ENCODE peak calls at places on chromosomes 4 and X, in five cellular contexts. Y is breast epithelium; K is tibial artery; L is CD8-positive, alpha-beta T cell; I is heart left ventricle. D is an unnamed sample.

GRCh38 chrX:45524296-45524695 is 323.6 kb upstream of the DIPK2B start:
- DNase-seq in Y (no peak), K (no peak), L (no peak), I (no peak), D (no peak)

GRCh38 chr4:95676190-95676589 is 127.4 kb upstream of the UNC5C start:
- DNase-seq in Y (no peak), K (no peak), L (no peak), I (no peak), D (no peak)

GRCh38 chr4:16461362-16461761 is 235.1 kb upstream of the TAPT1 start:
- DNase-seq in Y (no peak), K (no peak), L (no peak), I (no peak), D (no peak)

GRCh38 chr4:90419124-90419711 is 292.0 kb downstream of the CCSER1 start:
- DNase-seq in Y (no peak), K (no peak), L (no peak), I (no peak), D (peak; percentile 4)

GRCh38 chr4:146243141-146243882 is 29.0 kb downstream of the REELD1 start:
- DNase-seq in Y (no peak), K (no peak), L (peak; percentile 24), I (peak; percentile 65), D (no peak)

GRCh38 chrX:115892787-115893671 is 277.5 kb upstream of the AGTR2 start:
- DNase-seq in Y (peak; percentile 59), K (no peak), L (no peak), I (no peak), D (no peak)

GRCh38 chr4:1582227-1582626 is 101.9 kb downstream of the FAM53A start:
- DNase-seq in Y (no peak), K (no peak), L (no peak), I (peak; percentile 60), D (no peak)

GRCh38 chrX:149013081-149013480 is 492.0 kb downstream of the IDS start:
- DNase-seq in Y (peak; percentile 61), K (no peak), L (no peak), I (no peak), D (no peak)

GRCh38 chrX:34275710-34276109 is 143.6 kb upstream of the FAM47A start:
- DNase-seq in Y (no peak), K (no peak), L (no peak), I (no peak), D (no peak)

GRCh38 chrX:129188223-129188622 is 335.1 kb downstream of the SMARCA1 start:
- DNase-seq in Y (no peak), K (no peak), L (no peak), I (no peak), D (peak; percentile 47)

GRCh38 chrX:39854772-39855747 is 242.7 kb downstream of the BCOR start:
- DNase-seq in Y (no peak), K (no peak), L (peak; percentile 47), I (no peak), D (no peak)
- H3K4me1 ChIP-seq in Y (no peaks in the 10 kb centered on the region), K (no peaks in the 10 kb centered on the region), L (peaks cover 32% of the 10 kb centered on the region), I (peaks cover 34% of the 10 kb centered on the region), D (peaks cover 8% of the 10 kb centered on the region)

GRCh38 chrX:152904151-152905080 is 6.5 kb downstream of the ZNF185 start:
- DNase-seq in Y (no peak), K (peak; percentile 27), L (peak; percentile 7), I (peak; percentile 68), D (no peak)

GRCh38 chrX:152903589-152903988 is 5.7 kb downstream of the ZNF185 start:
- DNase-seq in Y (no peak), K (no peak), L (no peak), I (no peak), D (no peak)

GRCh38 chrX:152905081-152905420 is 7.2 kb downstream of the ZNF185 start:
- DNase-seq in Y (no peak), K (no peak), L (no peak), I (no peak), D (no peak)

GRCh38 chrX:152908486-152908885 is 10.6 kb downstream of the ZNF185 start:
- DNase-seq in Y (no peak), K (no peak), L (no peak), I (no peak), D (no peak)

GRCh38 chrX:152907084-152907651 is 9.3 kb downstream of the ZNF185 start:
- DNase-seq in Y (peak; percentile 46), K (no peak), L (no peak), I (no peak), D (no peak)
- H3K27ac ChIP-seq in Y (no peak overlapping the region), K (no peak overlapping the region), L (no peak overlapping the region), I (no peak overlapping the region), D (no peak overlapping the region)

DNA sequence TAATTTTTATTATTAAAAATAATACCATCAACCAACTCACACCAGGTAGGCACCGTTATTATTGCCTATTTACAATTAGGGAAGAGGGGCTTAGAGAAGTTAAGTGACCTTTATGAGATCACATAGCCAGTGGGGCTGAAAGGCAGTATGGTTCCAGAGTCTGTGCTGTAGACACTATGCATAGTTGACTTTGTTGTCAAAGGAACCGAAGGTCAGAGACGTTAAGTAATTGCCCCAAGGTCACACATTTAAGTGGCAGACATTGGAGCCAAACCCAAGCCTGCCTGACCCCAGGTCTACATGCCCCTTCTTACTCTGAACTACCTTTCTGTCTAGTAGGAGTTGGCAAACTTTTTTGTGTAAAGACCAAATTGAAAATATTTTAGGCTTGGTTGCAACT is 36.4 kb downstream of the RHOH start:
- DNase-seq in Y (no peak), K (no peak), L (no peak), I (no peak), D (no peak)
- H3K4me1 ChIP-seq in Y (no peaks in the 10 kb centered on the region), K (no peaks in the 10 kb centered on the region), L (peaks cover 95% of the 10 kb centered on the region), I (peaks cover 25% of the 10 kb centered on the region), D (peaks cover 3% of the 10 kb centered on the region)

DNA sequence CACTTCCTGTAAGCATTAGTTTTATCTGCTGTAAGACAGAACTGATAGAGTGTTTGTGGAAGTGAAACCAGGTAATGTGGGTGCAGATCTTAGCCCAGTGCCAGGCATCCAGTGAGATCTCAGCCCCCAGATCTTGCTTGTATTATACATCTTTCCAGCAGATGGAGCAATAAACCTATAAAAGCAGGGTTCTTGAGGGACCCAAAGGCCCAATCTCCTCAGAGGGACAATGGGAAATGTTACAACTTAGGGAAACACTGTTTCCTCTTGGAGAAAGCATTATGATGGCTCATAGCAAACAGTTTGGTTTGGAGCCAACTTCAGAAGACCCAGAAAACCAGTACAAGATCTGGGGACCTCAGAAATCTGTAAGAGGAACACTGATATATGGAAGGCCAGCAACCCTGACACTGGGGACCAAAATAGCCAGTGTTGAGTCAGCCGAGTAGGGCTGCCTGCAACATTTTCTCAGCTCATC is 206.3 kb downstream of the SLC7A11 start:
- DNase-seq in Y (no peak), K (no peak), L (no peak), I (no peak), D (peak; percentile 41)
- H3K27ac ChIP-seq in Y (no peak overlapping the region), K (no peak overlapping the region), L (no peak overlapping the region), I (no peak overlapping the region), D (no peak overlapping the region)

GRCh38 chr4:185672151-185672550 is 136.8 kb upstream of the PDLIM3 start:
- DNase-seq in Y (no peak), K (no peak), L (no peak), I (no peak), D (no peak)
- H3K4me1 ChIP-seq in Y (no peaks in the 10 kb centered on the region), K (no peaks in the 10 kb centered on the region), L (no peaks in the 10 kb centered on the region), I (no peaks in the 10 kb centered on the region), D (no peaks in the 10 kb centered on the region)

GRCh38 chr4:11426003-11426402 is 2.7 kb downstream of the HS3ST1 start:
- DNase-seq in Y (no peak), K (no peak), L (no peak), I (no peak), D (no peak)
- H3K27ac ChIP-seq in Y (no peak overlapping the region), K (no peak overlapping the region), L (no peak overlapping the region), I (no peak overlapping the region), D (no peak overlapping the region)

DNA sequence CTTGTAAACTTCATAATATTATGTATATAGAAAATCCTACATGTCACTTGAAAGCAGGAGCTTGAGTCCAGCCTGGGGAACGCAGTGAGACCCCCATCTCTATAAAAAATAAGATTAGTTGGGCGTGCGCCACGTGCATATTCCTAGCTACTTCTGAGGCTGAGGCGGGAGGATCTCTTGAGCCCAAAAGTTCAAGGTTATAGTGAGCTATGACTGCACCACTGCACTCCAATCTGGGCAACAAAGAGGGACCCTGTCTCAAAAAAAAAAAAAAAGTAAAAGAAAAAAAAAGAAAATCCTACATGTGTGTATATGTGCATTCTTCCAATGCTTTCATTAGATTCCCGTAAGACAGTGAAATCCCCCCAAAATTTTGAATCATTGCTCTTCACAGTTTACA is 1.7 kb downstream of the SEC31A start:
- DNase-seq in Y (no peak), K (no peak), L (no peak), I (no peak), D (no peak)
- H3K4me1 ChIP-seq in Y (peaks cover 4% of the 10 kb centered on the region), K (no peaks in the 10 kb centered on the region), L (peaks cover 29% of the 10 kb centered on the region), I (peaks cover 54% of the 10 kb centered on the region), D (no peaks in the 10 kb centered on the region)